ENCODE peak calls at places on chromosomes 3 and 15, in eight cellular contexts. One of them, this sample, is unnamed. For H3K27me3, the result is how much of the 10 kb centered on the place peaks cover.

GRCh38 chr3:111717601-111718000 is 122.5 kb upstream of the ZBED2 start:
- DNase-seq in thoracic aorta: peak
- DNase-seq in PC-9: peak
- DNase-seq in body of pancreas: peak
- DNase-seq in lung: peak
- DNase-seq in HepG2: peak
- DNase-seq in brain microvascular endothelial cell: peak
- DNase-seq in adrenal gland: peak
- DNase-seq in this sample: peak

GRCh38 chr3:132283440-132283839 is 33.8 kb upstream of the ACP3 start:
- DNase-seq in brain microvascular endothelial cell: no peak
- DNase-seq in adrenal gland: no peak
- DNase-seq in PC-9: peak
- DNase-seq in thoracic aorta: no peak
- DNase-seq in body of pancreas: no peak
- DNase-seq in lung: peak
- DNase-seq in HepG2: no peak
- DNase-seq in this sample: no peak

GRCh38 chr3:66432767-66433521 is 67.9 kb downstream of the LRIG1 start:
- DNase-seq in adrenal gland: no peak
- DNase-seq in lung: no peak
- DNase-seq in PC-9: no peak
- DNase-seq in brain microvascular endothelial cell: no peak
- DNase-seq in HepG2: no peak
- DNase-seq in body of pancreas: no peak
- DNase-seq in thoracic aorta: no peak
- DNase-seq in this sample: no peak

GRCh38 chr15:101156509-101157159 is 95.2 kb downstream of the CHSY1 start:
- DNase-seq in brain microvascular endothelial cell: peak
- DNase-seq in thoracic aorta: no peak
- DNase-seq in HepG2: no peak
- DNase-seq in adrenal gland: no peak
- DNase-seq in body of pancreas: no peak
- DNase-seq in PC-9: no peak
- DNase-seq in lung: no peak
- DNase-seq in this sample: no peak

GRCh38 chr3:59877679-59878427 is 828.0 kb upstream of the CFAP20DC start:
- DNase-seq in brain microvascular endothelial cell: peak
- DNase-seq in adrenal gland: no peak
- DNase-seq in thoracic aorta: no peak
- DNase-seq in HepG2: no peak
- DNase-seq in PC-9: no peak
- DNase-seq in lung: no peak
- DNase-seq in body of pancreas: no peak
- DNase-seq in this sample: peak

GRCh38 chr15:96756656-96757055 is 426.2 kb downstream of the NR2F2 start:
- DNase-seq in body of pancreas: no peak
- DNase-seq in PC-9: no peak
- DNase-seq in HepG2: no peak
- DNase-seq in thoracic aorta: no peak
- DNase-seq in adrenal gland: no peak
- DNase-seq in lung: no peak
- DNase-seq in brain microvascular endothelial cell: no peak
- DNase-seq in this sample: no peak

GRCh38 chr3:150699068-150699635 is 4.6 kb downstream of the ERICH6 start:
- DNase-seq in thoracic aorta: no peak
- DNase-seq in HepG2: peak
- DNase-seq in brain microvascular endothelial cell: peak
- DNase-seq in lung: no peak
- DNase-seq in PC-9: no peak
- DNase-seq in body of pancreas: no peak
- DNase-seq in adrenal gland: no peak
- DNase-seq in this sample: peak

GRCh38 chr15:38945551-38946298 is 381.1 kb upstream of the RASGRP1 start:
- DNase-seq in lung: no peak
- DNase-seq in adrenal gland: no peak
- DNase-seq in HepG2: no peak
- DNase-seq in PC-9: no peak
- DNase-seq in thoracic aorta: no peak
- DNase-seq in brain microvascular endothelial cell: no peak
- DNase-seq in body of pancreas: no peak
- DNase-seq in this sample: no peak

GRCh38 chr3:36212291-36212690 is 168.0 kb upstream of the STAC start:
- DNase-seq in PC-9: no peak
- DNase-seq in HepG2: no peak
- DNase-seq in adrenal gland: no peak
- DNase-seq in thoracic aorta: no peak
- DNase-seq in brain microvascular endothelial cell: peak
- DNase-seq in body of pancreas: no peak
- DNase-seq in lung: no peak
- DNase-seq in this sample: no peak

GRCh38 chr3:7271631-7272030 is 410.7 kb downstream of the GRM7 start:
- DNase-seq in adrenal gland: no peak
- DNase-seq in thoracic aorta: no peak
- DNase-seq in body of pancreas: no peak
- DNase-seq in PC-9: no peak
- DNase-seq in lung: no peak
- DNase-seq in brain microvascular endothelial cell: no peak
- DNase-seq in HepG2: no peak
- DNase-seq in this sample: no peak

GRCh38 chr3:56997675-56998074 is 62.8 kb upstream of the SPATA12 start:
- DNase-seq in thoracic aorta: no peak
- DNase-seq in lung: no peak
- DNase-seq in brain microvascular endothelial cell: no peak
- DNase-seq in PC-9: no peak
- DNase-seq in HepG2: no peak
- DNase-seq in adrenal gland: no peak
- DNase-seq in body of pancreas: no peak
- DNase-seq in this sample: no peak

GRCh38 chr3:20068512-20069177 is 28.4 kb downstream of the KAT2B start:
- DNase-seq in HepG2: no peak
- DNase-seq in adrenal gland: no peak
- DNase-seq in thoracic aorta: no peak
- DNase-seq in body of pancreas: no peak
- DNase-seq in PC-9: no peak
- DNase-seq in brain microvascular endothelial cell: no peak
- DNase-seq in lung: no peak
- DNase-seq in this sample: peak

GRCh38 chr3:12907729-12908128 is 66.4 kb upstream of the RPL32 start:
- DNase-seq in body of pancreas: no peak
- DNase-seq in PC-9: no peak
- DNase-seq in brain microvascular endothelial cell: no peak
- DNase-seq in HepG2: no peak
- DNase-seq in lung: no peak
- DNase-seq in adrenal gland: no peak
- DNase-seq in thoracic aorta: no peak
- DNase-seq in this sample: no peak

GRCh38 chr15:90463381-90463780 is 66.3 kb upstream of the CRTC3 start:
- DNase-seq in thoracic aorta: no peak
- DNase-seq in HepG2: no peak
- DNase-seq in lung: no peak
- DNase-seq in adrenal gland: no peak
- DNase-seq in PC-9: no peak
- DNase-seq in brain microvascular endothelial cell: peak
- DNase-seq in body of pancreas: no peak
- DNase-seq in this sample: peak

GRCh38 chr3:106862067-106862466 is 515.2 kb upstream of the CCDC54 start:
- DNase-seq in HepG2: no peak
- DNase-seq in PC-9: no peak
- DNase-seq in lung: no peak
- DNase-seq in thoracic aorta: no peak
- DNase-seq in adrenal gland: no peak
- DNase-seq in body of pancreas: no peak
- DNase-seq in brain microvascular endothelial cell: peak
- DNase-seq in this sample: peak
- TF ChIP-seq CTCF in HepG2: no peak
- TF ChIP-seq CTCF in PC-9: no peak
- TF ChIP-seq CTCF in lung: no peak
- TF ChIP-seq CTCF in thoracic aorta: no peak
- TF ChIP-seq CTCF in adrenal gland: no peak
- TF ChIP-seq CTCF in body of pancreas: no peak
- TF ChIP-seq CTCF in brain microvascular endothelial cell: peak
- TF ChIP-seq CTCF in this sample: no peak

DNA sequence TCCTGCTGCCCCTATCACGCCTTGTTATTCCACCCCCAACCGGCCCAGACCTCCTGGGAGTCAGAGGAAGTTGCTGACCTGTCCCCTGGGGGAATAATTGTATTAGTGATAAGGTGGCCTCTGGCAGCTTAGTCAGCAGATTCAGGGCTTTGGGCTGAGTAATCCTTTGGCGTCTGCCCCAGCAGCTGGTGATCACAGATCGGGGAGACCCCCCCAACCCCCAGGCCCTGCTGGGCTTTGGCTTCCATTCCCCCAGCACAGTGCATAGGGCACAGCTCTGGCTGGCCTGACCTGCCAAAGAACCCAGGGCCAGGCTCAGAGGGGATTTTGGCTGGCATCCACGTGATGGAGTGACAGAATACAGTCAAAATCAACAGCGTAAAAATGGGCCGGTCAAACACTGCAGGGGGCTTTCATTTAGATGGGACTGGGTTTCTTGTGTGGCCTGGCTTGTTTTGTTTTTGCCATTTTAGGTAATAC is 3.9 kb upstream of the NR2E3 start:
- DNase-seq in adrenal gland: peak
- DNase-seq in thoracic aorta: no peak
- DNase-seq in PC-9: no peak
- DNase-seq in HepG2: no peak
- DNase-seq in body of pancreas: no peak
- DNase-seq in brain microvascular endothelial cell: peak
- DNase-seq in lung: no peak
- DNase-seq in this sample: peak
- H3K4me3 ChIP-seq in adrenal gland: no peak
- H3K4me3 ChIP-seq in thoracic aorta: no peak
- H3K4me3 ChIP-seq in PC-9: no peak
- H3K4me3 ChIP-seq in HepG2: no peak
- H3K4me3 ChIP-seq in body of pancreas: no peak
- H3K4me3 ChIP-seq in brain microvascular endothelial cell: no peak
- H3K4me3 ChIP-seq in lung: no peak
- H3K4me3 ChIP-seq in this sample: no peak

GRCh38 chr3:128151758-128152274 is 1.5 kb upstream of the EEFSEC start:
- DNase-seq in adrenal gland: peak
- DNase-seq in thoracic aorta: no peak
- DNase-seq in PC-9: no peak
- DNase-seq in HepG2: peak
- DNase-seq in brain microvascular endothelial cell: no peak
- DNase-seq in lung: no peak
- DNase-seq in body of pancreas: no peak
- DNase-seq in this sample: no peak
- H3K27me3 ChIP-seq in adrenal gland: under half
- H3K27me3 ChIP-seq in thoracic aorta: under half
- H3K27me3 ChIP-seq in PC-9: under half
- H3K27me3 ChIP-seq in HepG2: under half
- H3K27me3 ChIP-seq in brain microvascular endothelial cell: under half
- H3K27me3 ChIP-seq in lung: under half
- H3K27me3 ChIP-seq in body of pancreas: under half
- H3K27me3 ChIP-seq in this sample: under half

DNA sequence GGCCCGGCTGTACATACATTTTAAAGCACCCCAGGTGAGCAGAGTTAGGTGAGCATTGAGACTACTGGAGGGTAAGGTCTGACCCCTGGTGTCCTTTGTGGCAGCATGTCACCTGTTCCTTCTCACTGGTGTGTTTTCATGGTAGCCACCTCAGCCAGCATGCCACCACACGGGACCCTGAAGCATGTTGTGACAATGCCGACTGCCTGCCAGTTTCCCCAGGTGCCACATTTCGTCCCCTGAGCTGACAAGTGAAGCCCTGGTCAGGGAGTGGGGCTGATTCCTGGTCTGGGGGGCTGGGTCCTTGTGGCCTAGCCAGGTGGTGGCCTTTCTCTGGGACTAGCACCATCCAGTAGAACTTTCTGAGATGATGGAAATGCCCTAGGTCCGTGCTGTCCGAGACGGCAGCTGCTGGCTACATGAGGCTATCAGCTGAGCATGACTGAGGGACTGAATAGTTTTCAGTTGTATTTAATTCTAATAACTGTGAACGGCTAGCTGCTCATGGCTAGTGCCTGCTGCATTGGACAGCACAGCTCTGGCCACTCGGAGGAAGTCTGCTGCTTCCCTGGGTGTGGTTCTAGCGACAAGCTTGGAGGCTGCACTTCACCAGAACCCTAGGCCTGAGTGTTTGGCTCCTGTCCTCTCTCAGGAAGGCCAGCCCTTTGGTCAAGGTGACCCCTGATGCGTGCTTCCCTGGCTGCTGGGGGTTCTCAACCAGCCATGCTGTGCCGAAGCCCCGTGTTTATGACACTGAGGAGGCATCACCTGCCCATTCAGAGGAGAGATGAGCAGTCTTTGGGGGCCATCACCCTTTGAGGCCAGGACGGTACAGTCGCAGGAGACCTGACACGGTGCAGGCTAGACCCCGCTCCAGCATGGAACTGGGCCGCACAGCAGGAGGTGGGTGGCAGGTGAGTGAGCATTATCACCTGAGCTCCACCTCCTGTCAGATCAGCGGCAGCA is 3.9 kb downstream of the C3orf22 start:
- DNase-seq in adrenal gland: peak
- DNase-seq in PC-9: no peak
- DNase-seq in body of pancreas: no peak
- DNase-seq in thoracic aorta: no peak
- DNase-seq in brain microvascular endothelial cell: no peak
- DNase-seq in lung: no peak
- DNase-seq in HepG2: peak
- DNase-seq in this sample: no peak
- TF ChIP-seq CTCF in adrenal gland: no peak
- TF ChIP-seq CTCF in PC-9: no peak
- TF ChIP-seq CTCF in body of pancreas: no peak
- TF ChIP-seq CTCF in thoracic aorta: no peak
- TF ChIP-seq CTCF in brain microvascular endothelial cell: no peak
- TF ChIP-seq CTCF in lung: no peak
- TF ChIP-seq CTCF in HepG2: peak
- TF ChIP-seq CTCF in this sample: no peak

DNA sequence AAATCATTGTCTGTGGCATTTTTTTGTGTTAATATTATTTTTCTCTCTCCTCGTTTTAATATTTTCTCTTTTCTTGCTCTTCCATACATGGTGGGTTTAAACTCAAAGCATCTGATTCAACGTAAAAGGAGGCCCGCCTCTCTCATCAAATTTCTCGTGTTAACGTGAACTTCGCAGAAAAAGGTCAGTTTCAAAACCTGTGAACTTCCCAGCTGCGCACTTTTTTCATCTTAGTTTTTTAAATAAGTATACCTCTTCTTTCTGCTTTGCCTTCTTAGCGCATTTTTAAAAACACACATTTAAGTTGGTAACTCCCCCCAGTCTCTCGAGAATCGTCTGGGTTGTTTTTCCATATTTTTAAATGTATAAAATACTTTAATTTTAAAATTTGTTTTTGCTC is 9.1 kb downstream of the SHOX2 start:
- DNase-seq in adrenal gland: no peak
- DNase-seq in body of pancreas: no peak
- DNase-seq in lung: no peak
- DNase-seq in HepG2: no peak
- DNase-seq in brain microvascular endothelial cell: no peak
- DNase-seq in thoracic aorta: no peak
- DNase-seq in PC-9: no peak
- DNase-seq in this sample: no peak
- H3K4me3 ChIP-seq in adrenal gland: no peak
- H3K4me3 ChIP-seq in body of pancreas: no peak
- H3K4me3 ChIP-seq in lung: no peak
- H3K4me3 ChIP-seq in HepG2: peak
- H3K4me3 ChIP-seq in brain microvascular endothelial cell: no peak
- H3K4me3 ChIP-seq in thoracic aorta: no peak
- H3K4me3 ChIP-seq in PC-9: peak
- H3K4me3 ChIP-seq in this sample: no peak